ENCODE peak calls at places on chromosomes 12 and 14, in four cellular contexts. W, I, F and A are unnamed samples.
A peak's percentile ranks its signal among the peaks of the same experiment; 100 is the strongest.

GRCh38 chr12:17588968-17589367 is 501.0 kb downstream of the RERGL start:
- DNase-seq in W (peak; percentile 13), I (no peak), F (no peak), A (peak; percentile 24)

GRCh38 chr12:2324375-2324774 is 271.6 kb downstream of the CACNA1C start:
- DNase-seq in W (no peak), I (no peak), F (no peak), A (no peak)

GRCh38 chr12:70427611-70428010 is 61.5 kb downstream of the KCNMB4 start:
- DNase-seq in W (no peak), I (no peak), F (no peak), A (no peak)

GRCh38 chr14:105495101-105495989 is 4.3 kb downstream of the TEDC1 start:
- DNase-seq in W (no peak), I (no peak), F (no peak), A (no peak)

GRCh38 chr12:116958402-116959197 is 47.9 kb downstream of the FBXW8 start:
- DNase-seq in W (no peak), I (no peak), F (no peak), A (no peak)

GRCh38 chr12:127355061-127355820 is 911.7 kb upstream of the TMEM132C start:
- DNase-seq in W (peak; percentile 32), I (peak; percentile 53), F (peak; percentile 46), A (no peak)

GRCh38 chr12:28535216-28535615 is 345.0 kb downstream of the CCDC91 start:
- DNase-seq in W (no peak), I (no peak), F (no peak), A (no peak)

GRCh38 chr14:76780875-76781647 is 19.8 kb downstream of the VASH1 start:
- DNase-seq in W (peak; percentile 63), I (peak; percentile 40), F (no peak), A (no peak)

GRCh38 chr14:53035796-53036195 is 84.9 kb upstream of the FERMT2 start:
- DNase-seq in W (no peak), I (no peak), F (no peak), A (no peak)

GRCh38 chr14:78022059-78022458 is 148.1 kb upstream of the NRXN3 start:
- DNase-seq in W (peak; percentile 67), I (peak; percentile 95), F (peak; percentile 69), A (peak; percentile 89)

GRCh38 chr12:94954029-94954685 is 49.3 kb downstream of the NDUFA12 start:
- DNase-seq in W (no peak), I (no peak), F (peak; percentile 70), A (no peak)

GRCh38 chr12:109744991-109745942 is 31.6 kb downstream of the FAM222A start:
- DNase-seq in W (peak; percentile 4), I (no peak), F (no peak), A (no peak)

GRCh38 chr14:95200404-95200803 is 43.1 kb upstream of the DICER1 start:
- DNase-seq in W (no peak), I (no peak), F (no peak), A (no peak)

GRCh38 chr14:99257122-99257672 is 14.8 kb downstream of the BCL11B start:
- DNase-seq in W (no peak), I (no peak), F (no peak), A (no peak)

GRCh38 chr12:99039367-99040120 is 394.5 kb downstream of the APAF1 start:
- DNase-seq in W (no peak), I (no peak), F (no peak), A (no peak)

GRCh38 chr12:31589896-31590729 is 823 bp downstream of the DENND5B start:
- DNase-seq in W (peak; percentile 83), I (peak; percentile 84), F (peak; percentile 67), A (peak; percentile 60)

GRCh38 chr14:91374897-91375747 is 42.5 kb downstream of the CCDC88C start:
- DNase-seq in W (no peak), I (no peak), F (no peak), A (no peak)

GRCh38 chr14:69483765-69484443 is 624 bp upstream of the PLEKHD1 start:
- DNase-seq in W (peak; percentile 82), I (no peak), F (no peak), A (peak; percentile 64)

GRCh38 chr12:86254399-86255107 is 1.6 kb downstream of the MGAT4C start:
- DNase-seq in W (no peak), I (no peak), F (no peak), A (no peak)

GRCh38 chr14:69288001-69288771 is 28.2 kb downstream of the GALNT16 start:
- DNase-seq in W (peak; percentile 50), I (peak; percentile 46), F (no peak), A (no peak)

GRCh38 chr12:10720974-10721565 is 2.1 kb downstream of the YBX3 start:
- DNase-seq in W (no peak), I (no peak), F (no peak), A (no peak)

GRCh38 chr14:72680853-72681640 is 212.9 kb downstream of the DPF3 start:
- DNase-seq in W (no peak), I (no peak), F (no peak), A (no peak)

GRCh38 chr12:109169676-109170075 is 53.3 kb downstream of the ACACB start:
- DNase-seq in W (no peak), I (no peak), F (no peak), A (no peak)

GRCh38 chr12:57044856-57045255 is 5.1 kb downstream of the MYO1A start:
- DNase-seq in W (no peak), I (no peak), F (no peak), A (no peak)

GRCh38 chr12:80622271-80622670 is 85.2 kb upstream of the MYF6 start:
- DNase-seq in W (no peak), I (no peak), F (no peak), A (no peak)

GRCh38 chr12:1281683-1282366 is 290.8 kb downstream of the ERC1 start:
- DNase-seq in W (no peak), I (no peak), F (no peak), A (no peak)

GRCh38 chr12:68290126-68290525 is 36.7 kb upstream of the IL22 start:
- DNase-seq in W (no peak), I (no peak), F (no peak), A (no peak)

GRCh38 chr12:19015285-19015684 is 114.2 kb upstream of the PLEKHA5 start:
- DNase-seq in W (no peak), I (no peak), F (no peak), A (no peak)

GRCh38 chr14:98210045-98210678 is 1061.8 kb downstream of the BCL11B start:
- DNase-seq in W (no peak), I (no peak), F (no peak), A (no peak)

GRCh38 chr12:52063986-52064649 is 5.7 kb upstream of the ATG101 start:
- DNase-seq in W (no peak), I (no peak), F (no peak), A (no peak)

GRCh38 chr14:28635387-28635786 is 131.2 kb upstream of the FOXG1 start:
- DNase-seq in W (no peak), I (no peak), F (peak; percentile 7), A (no peak)

GRCh38 chr12:47576256-47576655 is 129.6 kb downstream of the RPAP3 start:
- DNase-seq in W (no peak), I (no peak), F (no peak), A (peak; percentile 39)

GRCh38 chr12:46371718-46372130 is 849 bp downstream of the SLC38A2 start:
- DNase-seq in W (peak; percentile 77), I (no peak), F (peak; percentile 62), A (no peak)

GRCh38 chr14:95759952-95760351 is 46.0 kb upstream of the TCL1A start:
- DNase-seq in W (peak; percentile 24), I (no peak), F (no peak), A (no peak)

GRCh38 chr14:103679351-103679750 is 35.9 kb downstream of the XRCC3 start:
- DNase-seq in W (peak; percentile 74), I (peak; percentile 61), F (no peak), A (peak; percentile 61)

DNA sequence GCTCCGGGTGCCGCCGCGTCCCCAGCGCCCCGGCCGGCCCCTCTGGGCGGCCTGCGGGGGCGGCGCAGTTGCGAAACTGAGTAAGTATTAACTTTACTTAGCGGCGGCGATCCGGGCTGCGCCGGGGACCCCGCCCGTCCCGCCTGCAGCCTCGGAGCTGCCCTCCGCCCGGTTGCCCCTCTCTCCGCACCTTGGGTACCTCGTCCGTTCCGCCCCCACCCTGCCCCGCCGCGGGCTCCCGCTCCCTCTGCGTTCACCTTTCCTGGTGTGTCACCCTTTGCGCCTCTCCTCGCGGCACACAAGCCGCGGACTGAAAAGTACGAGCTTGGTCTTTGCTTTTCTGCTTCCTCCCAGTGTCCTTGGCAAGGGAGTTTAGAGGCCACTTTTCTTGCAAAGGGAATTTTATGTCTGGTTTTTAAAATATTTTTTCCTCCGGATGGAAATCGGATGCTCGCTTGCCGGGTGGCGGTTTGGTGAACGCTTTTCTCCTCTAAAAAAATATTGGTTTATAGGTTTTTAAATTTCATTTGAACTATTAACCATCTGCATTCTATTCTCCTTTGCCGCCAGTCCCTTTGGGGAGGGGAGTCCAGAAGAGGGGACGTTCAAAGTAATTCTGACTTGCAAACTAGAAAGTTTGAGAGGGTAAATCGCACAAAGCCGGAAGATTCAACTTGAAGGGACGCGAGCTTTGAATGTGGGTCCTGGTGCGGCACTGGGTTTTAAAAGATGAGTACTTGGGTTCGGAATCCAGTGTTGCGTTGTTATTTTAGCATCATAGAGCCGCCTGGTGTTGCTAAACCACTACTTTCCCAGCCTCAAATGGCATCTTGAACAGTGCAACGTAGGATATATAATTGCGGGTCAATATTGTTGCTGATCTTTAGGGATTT is 833 bp downstream of the RASSF8 start:
- DNase-seq in W (peak; percentile 27), I (peak; percentile 63), F (no peak), A (peak; percentile 57)
- TF ChIP-seq TEAD4 in W (no peak), I (no peak), F (no peak), A (no peak)

GRCh38 chr12:75551477-75551876 is 40.1 kb upstream of the KRR1 start:
- DNase-seq in W (no peak), I (no peak), F (no peak), A (no peak)

GRCh38 chr12:75553398-75553797 is 42.0 kb upstream of the KRR1 start:
- DNase-seq in W (no peak), I (no peak), F (no peak), A (no peak)

GRCh38 chr12:75556306-75556899 is 45.0 kb upstream of the KRR1 start:
- DNase-seq in W (no peak), I (no peak), F (no peak), A (no peak)

GRCh38 chr12:75553865-75554555 is 42.6 kb upstream of the KRR1 start:
- DNase-seq in W (no peak), I (no peak), F (no peak), A (no peak)

DNA sequence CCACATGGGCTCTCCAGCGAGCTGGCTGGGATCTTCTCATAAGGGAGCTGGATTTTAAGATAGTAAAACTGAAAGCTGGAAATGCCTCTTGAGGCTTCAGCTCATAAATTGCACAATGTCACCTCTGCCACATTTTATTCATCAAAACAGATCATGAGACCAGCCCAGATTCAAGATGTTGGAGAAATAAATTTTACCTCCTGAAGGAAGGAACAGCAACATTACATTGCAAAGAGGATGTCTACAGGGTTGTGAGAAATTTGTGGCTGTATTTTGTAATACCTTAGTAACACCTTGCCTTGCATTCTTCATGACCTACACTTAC is 43.1 kb upstream of the KRR1 start:
- DNase-seq in W (no peak), I (no peak), F (no peak), A (no peak)
- TF ChIP-seq TEAD4 in W (no peak), I (no peak), F (no peak), A (no peak)

GRCh38 chr14:68195126-68195525 is 375.5 kb downstream of the RAD51B start:
- DNase-seq in W (no peak), I (no peak), F (no peak), A (no peak)
- TF ChIP-seq TEAD4 in W (no peak), I (no peak), F (no peak), A (no peak)

DNA sequence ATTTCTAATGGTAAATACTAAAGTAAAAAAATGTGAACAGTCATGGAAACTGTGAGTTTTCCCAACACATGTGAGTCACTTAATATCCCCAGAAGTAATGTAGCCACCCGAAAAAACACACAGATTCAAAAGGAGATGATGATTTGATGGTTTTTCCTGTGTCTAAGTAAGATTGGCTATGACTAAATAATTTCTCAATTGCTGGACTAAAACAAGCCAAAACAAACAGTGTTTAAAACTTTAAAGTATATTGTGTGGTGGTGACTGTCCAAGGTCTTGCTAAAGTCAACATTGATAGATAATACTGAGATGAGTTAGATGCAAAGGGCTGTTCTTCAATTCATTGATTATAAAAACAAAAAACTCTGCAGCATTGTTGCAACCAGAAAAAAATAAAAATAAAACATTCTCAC is 89.6 kb upstream of the SOX5 start:
- DNase-seq in W (no peak), I (no peak), F (no peak), A (no peak)
- TF ChIP-seq TEAD4 in W (no peak), I (no peak), F (no peak), A (no peak)